ENCODE peak calls at places on chromosomes 1 and 21, in nine cellular contexts. Q is breast epithelium, E is esophagus muscularis mucosa, U is uterus, K is left ventricle myocardium inferior, G is stomach, O is spleen, Y is ovary, D is tibial artery. R is an unnamed sample.

GRCh38 chr1:9482403-9482802 is 56.9 kb upstream of the SLC25A33 start:
- DNase-seq in Q (no peak), E (no peak), U (no peak), K (no peak), G (no peak), O (no peak), Y (no peak), D (no peak), R (no peak)

GRCh38 chr1:118254483-118254882 is 69.5 kb upstream of the SPAG17 start:
- DNase-seq in Q (no peak), E (no peak), U (no peak), K (no peak), G (no peak), O (no peak), Y (no peak), D (no peak), R (no peak)

GRCh38 chr1:143736562-143736961 is 235.2 kb downstream of the FAM72C start:
- DNase-seq in Q (no peak), E (no peak), U (no peak), K (no peak), G (no peak), O (no peak), Y (no peak), D (no peak), R (no peak)

GRCh38 chr1:59972216-59972924 is 45.8 kb upstream of the CYP2J2 start:
- DNase-seq in Q (no peak), E (no peak), U (no peak), K (no peak), G (no peak), O (no peak), Y (no peak), D (no peak), R (no peak)

GRCh38 chr1:229556551-229556950 is 2.0 kb downstream of the ABCB10 start:
- DNase-seq in Q (no peak), E (no peak), U (no peak), K (no peak), G (no peak), O (no peak), Y (no peak), D (no peak), R (no peak)

GRCh38 chr21:45887121-45887611 is 94.4 kb upstream of the COL6A1 start:
- DNase-seq in Q (no peak), E (no peak), U (no peak), K (peak; percentile 51), G (no peak), O (peak; percentile 77), Y (no peak), D (no peak), R (peak; percentile 28)

GRCh38 chr1:227622739-227623475 is 59.6 kb downstream of the ZNF678 start:
- DNase-seq in Q (no peak), E (peak; percentile 21), U (no peak), K (no peak), G (no peak), O (no peak), Y (no peak), D (no peak), R (no peak)

GRCh38 chr1:220044683-220045355 is 1.5 kb downstream of the EPRS1 start:
- DNase-seq in Q (no peak), E (no peak), U (no peak), K (no peak), G (no peak), O (no peak), Y (no peak), D (no peak), R (no peak)

GRCh38 chr1:5793516-5793915 is 198.7 kb downstream of the NPHP4 start:
- DNase-seq in Q (no peak), E (no peak), U (no peak), K (no peak), G (no peak), O (no peak), Y (no peak), D (no peak), R (no peak)

GRCh38 chr1:183622884-183623785 is 12.4 kb downstream of the ARPC5 start:
- DNase-seq in Q (no peak), E (no peak), U (no peak), K (peak; percentile 33), G (peak; percentile 50), O (no peak), Y (peak; percentile 54), D (no peak), R (no peak)

GRCh38 chr1:228141082-228141870 is 1.2 kb downstream of the GUK1 start:
- DNase-seq in Q (no peak), E (no peak), U (peak; percentile 51), K (peak; percentile 78), G (peak; percentile 78), O (peak; percentile 88), Y (no peak), D (peak; percentile 68), R (peak; percentile 74)

GRCh38 chr1:200732438-200732837 is 6.3 kb upstream of the CAMSAP2 start:
- DNase-seq in Q (no peak), E (no peak), U (no peak), K (no peak), G (no peak), O (no peak), Y (no peak), D (no peak), R (no peak)

GRCh38 chr1:220879509-220880366 is 495 bp downstream of the HLX start:
- DNase-seq in Q (no peak), E (peak; percentile 92), U (peak; percentile 49), K (peak; percentile 64), G (peak; percentile 47), O (peak; percentile 92), Y (peak; percentile 55), D (peak; percentile 79), R (peak; percentile 75)

GRCh38 chr21:43637530-43637929 is 21.8 kb downstream of the HSF2BP start:
- DNase-seq in Q (no peak), E (no peak), U (no peak), K (no peak), G (no peak), O (no peak), Y (no peak), D (no peak), R (no peak)

GRCh38 chr1:167342846-167343245 is 122.2 kb downstream of the POU2F1 start:
- DNase-seq in Q (no peak), E (no peak), U (no peak), K (no peak), G (no peak), O (no peak), Y (no peak), D (no peak), R (no peak)

GRCh38 chr1:19696820-19697219 is 32.1 kb downstream of the HTR6 start:
- DNase-seq in Q (no peak), E (no peak), U (no peak), K (no peak), G (no peak), O (no peak), Y (no peak), D (no peak), R (no peak)

GRCh38 chr1:175376194-175376593 is 183.6 kb upstream of the KIAA0040 start:
- DNase-seq in Q (no peak), E (no peak), U (no peak), K (no peak), G (no peak), O (no peak), Y (no peak), D (no peak), R (no peak)
- TF ChIP-seq CTCF in Q (no peak), E (no peak), U (no peak), K (peak; percentile 20), G (no peak), O (no peak), Y (no peak), D (no peak), R (no peak)

GRCh38 chr1:153961421-153961820 is 1.9 kb downstream of the SLC39A1 start:
- DNase-seq in Q (no peak), E (no peak), U (no peak), K (no peak), G (no peak), O (peak; percentile 28), Y (no peak), D (no peak), R (no peak)

GRCh38 chr1:153958111-153958960 is at the start of gene CRTC2:
- DNase-seq in Q (peak; percentile 97), E (peak; percentile 100), U (peak; percentile 98), K (peak; percentile 99), G (peak; percentile 99), O (peak; percentile 99), Y (peak; percentile 98), D (peak; percentile 99), R (peak; percentile 99)

GRCh38 chr1:153958961-153959260 is 499 bp upstream of the CRTC2 start:
- DNase-seq in Q (no peak), E (no peak), U (no peak), K (no peak), G (no peak), O (peak; percentile 40), Y (peak; percentile 74), D (no peak), R (no peak)

GRCh38 chr1:153959454-153959853 is 1.0 kb upstream of the CRTC2 start:
- DNase-seq in Q (no peak), E (no peak), U (no peak), K (no peak), G (no peak), O (peak; percentile 69), Y (peak; percentile 59), D (no peak), R (no peak)

DNA sequence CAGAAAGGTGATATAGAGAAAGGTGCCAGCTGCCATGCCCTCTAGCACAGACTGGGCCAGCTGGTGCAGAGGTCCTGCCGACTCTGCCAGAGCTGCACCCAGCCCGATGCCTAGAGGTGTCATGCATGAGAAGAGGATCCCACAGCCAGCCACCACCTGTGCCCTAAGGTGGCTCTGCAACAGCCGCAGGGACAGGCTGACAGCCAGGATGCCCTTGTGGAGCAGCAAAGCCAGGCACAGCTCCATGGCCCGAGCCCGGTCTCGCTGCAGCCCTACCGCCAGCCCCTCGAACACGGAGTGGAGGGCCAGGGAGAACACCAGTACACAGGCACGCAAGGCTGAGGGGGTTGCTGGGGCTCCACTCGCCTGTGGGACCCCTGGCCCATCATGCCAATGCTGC is 1.8 kb upstream of the CRTC2 start:
- DNase-seq in Q (no peak), E (no peak), U (no peak), K (no peak), G (no peak), O (peak; percentile 83), Y (no peak), D (no peak), R (no peak)
- H3K4me1 ChIP-seq in Q (peaks cover 17% of the 10 kb centered on the region), E (peaks cover 78% of the 10 kb centered on the region), U (peaks cover 27% of the 10 kb centered on the region), K (peaks cover 91% of the 10 kb centered on the region), G (peaks cover 55% of the 10 kb centered on the region), O (peaks cover 61% of the 10 kb centered on the region), Y (peaks cover 35% of the 10 kb centered on the region), D (peaks cover 54% of the 10 kb centered on the region), R (peaks cover 52% of the 10 kb centered on the region)

DNA sequence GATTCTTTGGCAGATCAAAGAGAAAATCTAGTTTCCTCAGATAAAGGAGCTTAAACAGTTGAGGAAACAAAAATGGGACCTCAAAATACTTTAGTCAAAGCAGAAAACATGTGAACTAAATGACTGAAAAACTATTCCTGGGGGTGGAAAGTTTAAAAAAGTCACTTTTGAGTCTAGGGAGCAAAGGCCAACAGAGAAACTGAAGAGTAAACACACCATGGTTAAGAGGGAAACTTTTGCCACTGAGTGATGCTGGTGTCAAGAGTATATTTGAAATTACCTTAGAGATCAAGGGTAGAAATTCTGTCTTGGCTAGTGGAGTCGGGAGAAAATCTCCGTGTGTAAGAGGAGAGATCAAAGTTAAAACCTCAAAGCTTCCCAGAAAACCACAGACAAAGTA is 501.2 kb upstream of the ADGRL4 start:
- DNase-seq in Q (no peak), E (no peak), U (no peak), K (no peak), G (no peak), O (no peak), Y (no peak), D (no peak), R (no peak)
- TF ChIP-seq CTCF in Q (no peak), E (no peak), U (no peak), K (no peak), G (no peak), O (no peak), Y (no peak), D (no peak), R (no peak)

GRCh38 chr1:225845633-225846259 is 35.8 kb downstream of the EPHX1 start:
- DNase-seq in Q (peak; percentile 79), E (no peak), U (peak; percentile 81), K (peak; percentile 78), G (peak; percentile 72), O (peak; percentile 84), Y (peak; percentile 84), D (peak; percentile 92), R (peak; percentile 90)
- H3K4me1 ChIP-seq in Q (no peaks in the 10 kb centered on the region), E (peaks cover 34% of the 10 kb centered on the region), U (peaks cover 4% of the 10 kb centered on the region), K (peaks cover 43% of the 10 kb centered on the region), G (peaks cover 25% of the 10 kb centered on the region), O (peaks cover 35% of the 10 kb centered on the region), Y (peaks cover 12% of the 10 kb centered on the region), D (peaks cover 4% of the 10 kb centered on the region), R (no peaks in the 10 kb centered on the region)